ENCODE peak calls at places on chromosome 11, in four cellular contexts. One of them, this sample, is unnamed.
A peak's percentile ranks its signal among the peaks of the same experiment; 100 is the strongest.

GRCh38 chr11:67295846-67296245 is 6.7 kb downstream of the ANKRD13D start:
- DNase-seq in HCT116: no peak
- DNase-seq in Panc1: no peak
- DNase-seq in HepG2: no peak
- DNase-seq in this sample: no peak

GRCh38 chr11:89421718-89422117 is 69.5 kb downstream of the NOX4 start:
- DNase-seq in Panc1: no peak
- DNase-seq in HCT116: no peak
- DNase-seq in HepG2: no peak
- DNase-seq in this sample: no peak

GRCh38 chr11:81959341-81959740 is 774.3 kb downstream of the FAM181B start:
- DNase-seq in HCT116: no peak
- DNase-seq in HepG2: no peak
- DNase-seq in Panc1: no peak
- DNase-seq in this sample: no peak

GRCh38 chr11:27926981-27927481 is 180.9 kb downstream of the KIF18A start:
- DNase-seq in HepG2: no peak
- DNase-seq in Panc1: no peak
- DNase-seq in HCT116: no peak
- DNase-seq in this sample: no peak

GRCh38 chr11:128519353-128519752 is 68.0 kb downstream of the ETS1 start:
- DNase-seq in HCT116: no peak
- DNase-seq in HepG2: no peak
- DNase-seq in Panc1: no peak
- DNase-seq in this sample: no peak

GRCh38 chr11:85949798-85950197 is 94.6 kb downstream of the CCDC83 start:
- DNase-seq in HepG2: peak; percentile 56
- DNase-seq in Panc1: no peak
- DNase-seq in HCT116: no peak
- DNase-seq in this sample: no peak

GRCh38 chr11:116199182-116199581 is 573.6 kb downstream of the BUD13 start:
- DNase-seq in HepG2: no peak
- DNase-seq in HCT116: no peak
- DNase-seq in Panc1: no peak
- DNase-seq in this sample: no peak

GRCh38 chr11:99773646-99774045 is 752.9 kb downstream of the CNTN5 start:
- DNase-seq in HCT116: no peak
- DNase-seq in HepG2: peak; percentile 2
- DNase-seq in Panc1: no peak
- DNase-seq in this sample: no peak

GRCh38 chr11:58058276-58059010 is 27.7 kb downstream of the OR6Q1 start:
- DNase-seq in Panc1: no peak
- DNase-seq in HCT116: no peak
- DNase-seq in HepG2: no peak
- DNase-seq in this sample: no peak

GRCh38 chr11:123377355-123377754 is 52.7 kb upstream of the GRAMD1B start:
- DNase-seq in Panc1: no peak
- DNase-seq in HCT116: no peak
- DNase-seq in HepG2: no peak
- DNase-seq in this sample: no peak

GRCh38 chr11:79060081-79060480 is 380.7 kb downstream of the TENM4 start:
- DNase-seq in Panc1: no peak
- DNase-seq in HepG2: no peak
- DNase-seq in HCT116: no peak
- DNase-seq in this sample: no peak

GRCh38 chr11:21949741-21950413 is 243.0 kb upstream of the ANO5 start:
- DNase-seq in HCT116: no peak
- DNase-seq in Panc1: peak; percentile 2
- DNase-seq in HepG2: no peak
- DNase-seq in this sample: no peak

GRCh38 chr11:10041803-10042202 is 252.2 kb downstream of the SBF2 start:
- DNase-seq in HCT116: no peak
- DNase-seq in Panc1: no peak
- DNase-seq in HepG2: no peak
- DNase-seq in this sample: no peak

GRCh38 chr11:116176484-116177005 is 596.2 kb downstream of the BUD13 start:
- DNase-seq in Panc1: no peak
- DNase-seq in HepG2: no peak
- DNase-seq in HCT116: no peak
- DNase-seq in this sample: peak; percentile 42

GRCh38 chr11:64298966-64299846 is 952 bp upstream of the CATSPERZ start:
- DNase-seq in HCT116: no peak
- DNase-seq in HepG2: no peak
- DNase-seq in Panc1: no peak
- DNase-seq in this sample: peak; percentile 69

GRCh38 chr11:115290479-115291390 is 213.5 kb downstream of the CADM1 start:
- DNase-seq in Panc1: no peak
- DNase-seq in HCT116: no peak
- DNase-seq in HepG2: no peak
- DNase-seq in this sample: no peak

GRCh38 chr11:40403321-40403720 is 1056.1 kb downstream of the LRRC4C start:
- DNase-seq in HepG2: no peak
- DNase-seq in HCT116: no peak
- DNase-seq in Panc1: no peak
- DNase-seq in this sample: no peak

GRCh38 chr11:47586043-47586442 is 435 bp upstream of the FAM180B start:
- DNase-seq in HCT116: no peak
- DNase-seq in Panc1: no peak
- DNase-seq in HepG2: no peak
- DNase-seq in this sample: no peak

GRCh38 chr11:35030716-35031213 is 108.2 kb upstream of the CD44 start:
- DNase-seq in Panc1: peak; percentile 93
- DNase-seq in HCT116: peak; percentile 87
- DNase-seq in HepG2: no peak
- DNase-seq in this sample: no peak

GRCh38 chr11:122976734-122977454 is 4.7 kb downstream of the BSX start:
- DNase-seq in HepG2: no peak
- DNase-seq in HCT116: no peak
- DNase-seq in Panc1: no peak
- DNase-seq in this sample: peak; percentile 84

GRCh38 chr11:41281131-41281742 is 178.2 kb downstream of the LRRC4C start:
- DNase-seq in HCT116: no peak
- DNase-seq in HepG2: no peak
- DNase-seq in Panc1: no peak
- DNase-seq in this sample: no peak

GRCh38 chr11:134734446-134734845 is 322.4 kb upstream of the B3GAT1 start:
- DNase-seq in Panc1: no peak
- DNase-seq in HepG2: no peak
- DNase-seq in HCT116: no peak
- DNase-seq in this sample: no peak

GRCh38 chr11:3000032-3000961 is 8.2 kb upstream of the NAP1L4 start:
- DNase-seq in Panc1: no peak
- DNase-seq in HCT116: no peak
- DNase-seq in HepG2: no peak
- DNase-seq in this sample: no peak

GRCh38 chr11:41845066-41845465 is 385.6 kb upstream of the LRRC4C start:
- DNase-seq in HepG2: no peak
- DNase-seq in Panc1: no peak
- DNase-seq in HCT116: no peak
- DNase-seq in this sample: no peak

GRCh38 chr11:127106142-127106541 is 105.6 kb upstream of the KIRREL3 start:
- DNase-seq in Panc1: no peak
- DNase-seq in HCT116: no peak
- DNase-seq in HepG2: no peak
- DNase-seq in this sample: no peak

GRCh38 chr11:770642-771616 is 6.4 kb downstream of the GATD1 start:
- DNase-seq in Panc1: no peak
- DNase-seq in HCT116: no peak
- DNase-seq in HepG2: no peak
- DNase-seq in this sample: no peak

GRCh38 chr11:27913650-27914049 is 194.3 kb downstream of the KIF18A start:
- DNase-seq in HCT116: no peak
- DNase-seq in HepG2: no peak
- DNase-seq in Panc1: no peak
- DNase-seq in this sample: no peak

GRCh38 chr11:119415966-119416365 is 7.0 kb downstream of the THY1 start:
- DNase-seq in Panc1: no peak
- DNase-seq in HepG2: no peak
- DNase-seq in HCT116: no peak
- DNase-seq in this sample: no peak

GRCh38 chr11:119418759-119419158 is 4.2 kb downstream of the THY1 start:
- DNase-seq in HCT116: no peak
- DNase-seq in HepG2: no peak
- DNase-seq in Panc1: no peak
- DNase-seq in this sample: no peak

GRCh38 chr11:119416606-119417580 is 6.1 kb downstream of the THY1 start:
- DNase-seq in HCT116: no peak
- DNase-seq in Panc1: no peak
- DNase-seq in HepG2: no peak
- DNase-seq in this sample: no peak

GRCh38 chr11:119419246-119419645 is 3.7 kb downstream of the THY1 start:
- DNase-seq in Panc1: no peak
- DNase-seq in HCT116: no peak
- DNase-seq in HepG2: no peak
- DNase-seq in this sample: no peak

GRCh38 chr11:119417726-119418540 is 5.0 kb downstream of the THY1 start:
- DNase-seq in Panc1: no peak
- DNase-seq in HCT116: no peak
- DNase-seq in HepG2: no peak
- DNase-seq in this sample: no peak
- TF ChIP-seq SIN3A in Panc1: no peak
- TF ChIP-seq SIN3A in HCT116: no peak
- TF ChIP-seq SIN3A in HepG2: no peak
- TF ChIP-seq SIN3A in this sample: no peak

GRCh38 chr11:118005224-118006152 is 19.3 kb downstream of the IL10RA start:
- DNase-seq in HCT116: no peak
- DNase-seq in Panc1: no peak
- DNase-seq in HepG2: no peak
- DNase-seq in this sample: peak; percentile 22

GRCh38 chr11:118004543-118005223 is 18.5 kb downstream of the IL10RA start:
- DNase-seq in HCT116: no peak
- DNase-seq in Panc1: no peak
- DNase-seq in HepG2: no peak
- DNase-seq in this sample: peak; percentile 29

GRCh38 chr11:118007040-118007439 is 20.8 kb downstream of the IL10RA start:
- DNase-seq in HCT116: no peak
- DNase-seq in HepG2: no peak
- DNase-seq in Panc1: no peak
- DNase-seq in this sample: no peak

GRCh38 chr11:118008271-118008903 is 22.2 kb downstream of the IL10RA start:
- DNase-seq in Panc1: no peak
- DNase-seq in HCT116: no peak
- DNase-seq in HepG2: no peak
- DNase-seq in this sample: no peak

DNA sequence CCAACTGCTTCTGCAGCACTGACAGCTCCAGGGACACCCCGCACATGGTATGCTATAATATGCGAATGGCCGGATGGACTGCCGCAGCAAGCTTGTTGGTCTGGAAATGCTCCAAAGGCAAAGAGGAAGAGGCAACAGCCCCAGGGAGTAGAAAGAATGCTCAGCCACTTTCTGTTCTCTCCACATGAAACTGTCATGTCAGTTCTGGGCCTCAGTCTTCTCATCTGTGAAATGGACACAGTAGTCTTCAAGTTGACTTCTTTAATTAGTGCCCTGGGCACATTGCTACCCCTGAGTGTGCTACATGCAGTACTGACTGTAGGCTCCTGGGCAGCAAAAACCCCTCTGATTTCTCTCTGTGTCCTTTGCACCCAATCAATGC is 19.9 kb downstream of the IL10RA start:
- DNase-seq in HCT116: no peak
- DNase-seq in Panc1: no peak
- DNase-seq in HepG2: no peak
- DNase-seq in this sample: no peak
- TF ChIP-seq SIN3A in HCT116: no peak
- TF ChIP-seq SIN3A in Panc1: no peak
- TF ChIP-seq SIN3A in HepG2: no peak
- TF ChIP-seq SIN3A in this sample: no peak

DNA sequence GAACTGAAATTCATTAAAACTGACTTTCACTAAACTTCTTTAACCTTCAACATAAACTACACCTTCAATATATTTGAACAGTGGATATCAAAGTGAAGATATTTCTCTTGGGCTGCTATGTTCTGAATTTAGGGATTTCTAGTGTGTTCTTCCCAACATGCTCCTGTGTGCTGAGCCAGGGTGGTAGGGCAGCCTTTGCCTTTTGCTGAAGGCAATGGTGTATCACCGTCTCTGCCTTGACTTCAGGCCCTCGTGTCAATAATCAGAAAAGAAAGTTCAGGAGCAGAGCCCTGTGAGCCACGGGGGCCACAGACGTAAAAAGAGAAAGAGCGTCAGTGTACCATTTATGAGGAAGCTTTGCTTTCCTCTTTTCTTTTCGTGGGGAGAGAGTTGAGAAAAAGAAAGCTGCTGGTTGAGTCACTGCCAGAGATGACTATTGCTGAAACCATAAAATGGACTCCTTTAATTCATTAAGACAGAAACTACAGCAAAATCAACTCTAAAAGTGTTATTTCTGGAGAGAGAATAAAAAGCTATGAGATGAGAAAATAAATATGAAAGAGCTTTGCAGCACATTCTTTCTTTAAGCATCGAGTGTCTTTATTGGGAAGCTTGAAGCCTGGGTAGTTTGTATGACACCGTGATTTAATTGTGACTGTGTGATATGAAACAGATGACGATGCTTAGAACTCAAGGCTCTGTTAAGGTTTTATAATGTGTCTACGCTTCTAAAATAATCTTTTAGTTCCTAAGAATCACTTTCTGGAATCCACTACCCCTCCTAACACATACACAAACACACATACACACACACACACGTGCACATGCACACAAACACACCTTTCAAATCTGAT is 271.8 kb upstream of the MTNR1B start:
- DNase-seq in HCT116: no peak
- DNase-seq in HepG2: no peak
- DNase-seq in Panc1: no peak
- DNase-seq in this sample: no peak
- TF ChIP-seq SIN3A in HCT116: no peak
- TF ChIP-seq SIN3A in HepG2: no peak
- TF ChIP-seq SIN3A in Panc1: no peak
- TF ChIP-seq SIN3A in this sample: no peak

GRCh38 chr11:90630176-90630575 is 407.3 kb upstream of the CHORDC1 start:
- DNase-seq in Panc1: no peak
- DNase-seq in HepG2: no peak
- DNase-seq in HCT116: no peak
- DNase-seq in this sample: no peak

GRCh38 chr11:90635145-90635544 is 412.3 kb upstream of the CHORDC1 start:
- DNase-seq in HepG2: no peak
- DNase-seq in HCT116: no peak
- DNase-seq in Panc1: no peak
- DNase-seq in this sample: no peak

DNA sequence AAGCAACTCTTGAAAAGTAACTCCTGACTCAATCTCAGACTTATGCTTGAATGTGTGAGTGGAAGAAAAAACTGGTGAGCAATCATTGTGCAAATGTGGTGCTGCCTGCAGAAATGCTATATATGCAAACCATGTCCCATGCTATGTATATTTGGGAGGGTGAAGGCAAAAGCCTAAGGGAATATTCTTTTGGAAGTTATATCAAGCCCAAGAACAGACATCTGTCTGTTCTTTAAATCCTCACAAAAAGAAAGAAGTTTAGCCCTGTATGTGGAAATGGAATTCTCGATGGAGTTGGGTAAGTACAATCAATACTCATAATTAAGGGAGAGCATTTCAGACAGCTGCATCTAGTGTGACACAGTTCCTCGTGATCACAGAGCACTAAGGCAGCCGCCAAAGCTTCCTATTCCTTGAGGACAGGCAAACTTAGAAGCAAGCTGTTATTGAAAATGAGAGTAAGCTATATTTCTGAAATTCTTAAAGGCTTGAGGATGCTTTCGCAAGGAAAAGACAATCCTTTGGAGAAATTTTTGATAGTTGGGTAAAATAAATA is 406.5 kb upstream of the CHORDC1 start:
- DNase-seq in HCT116: no peak
- DNase-seq in HepG2: no peak
- DNase-seq in Panc1: no peak
- DNase-seq in this sample: no peak
- TF ChIP-seq SIN3A in HCT116: no peak
- TF ChIP-seq SIN3A in HepG2: no peak
- TF ChIP-seq SIN3A in Panc1: no peak
- TF ChIP-seq SIN3A in this sample: no peak